ENCODE peak calls at places on chromosomes 13 and 19, in four cellular contexts. One of them, this sample, is unnamed.
A peak's percentile ranks its signal among the peaks of the same experiment; 100 is the strongest.

GRCh38 chr13:29925457-29925856 is 75.0 kb upstream of the UBL3 start:
- DNase-seq in IMR-90: peak; percentile 78
- DNase-seq in A549: peak; percentile 87
- DNase-seq in GM12878: no peak
- DNase-seq in this sample: no peak

GRCh38 chr13:40061466-40062450 is 406.3 kb downstream of the COG6 start:
- DNase-seq in IMR-90: no peak
- DNase-seq in A549: no peak
- DNase-seq in GM12878: no peak
- DNase-seq in this sample: no peak

GRCh38 chr13:31887311-31887710 is 144.3 kb upstream of the FRY start:
- DNase-seq in IMR-90: peak; percentile 55
- DNase-seq in A549: no peak
- DNase-seq in GM12878: no peak
- DNase-seq in this sample: no peak

GRCh38 chr19:2084993-2085720 is 11.0 kb downstream of the MOB3A start:
- DNase-seq in GM12878: peak; percentile 96
- DNase-seq in IMR-90: no peak
- DNase-seq in A549: no peak
- DNase-seq in this sample: no peak

GRCh38 chr19:29524201-29524911 is 1.4 kb upstream of the VSTM2B start:
- DNase-seq in IMR-90: no peak
- DNase-seq in A549: no peak
- DNase-seq in GM12878: no peak
- DNase-seq in this sample: no peak

GRCh38 chr13:76887070-76887563 is 912 bp upstream of the KCTD12 start:
- DNase-seq in IMR-90: no peak
- DNase-seq in A549: no peak
- DNase-seq in GM12878: no peak
- DNase-seq in this sample: no peak

GRCh38 chr19:45824041-45824471 is 8.9 kb upstream of the RSPH6A start:
- DNase-seq in A549: no peak
- DNase-seq in IMR-90: no peak
- DNase-seq in GM12878: no peak
- DNase-seq in this sample: no peak

GRCh38 chr13:112984501-112984900 is 15.5 kb downstream of the MCF2L start:
- DNase-seq in IMR-90: no peak
- DNase-seq in GM12878: no peak
- DNase-seq in A549: no peak
- DNase-seq in this sample: no peak

GRCh38 chr19:50371914-50372475 is 4.3 kb upstream of the NR1H2 start:
- DNase-seq in GM12878: no peak
- DNase-seq in IMR-90: no peak
- DNase-seq in A549: no peak
- DNase-seq in this sample: no peak

GRCh38 chr19:13557756-13558398 is 51.6 kb upstream of the CACNA1A start:
- DNase-seq in IMR-90: no peak
- DNase-seq in GM12878: no peak
- DNase-seq in A549: no peak
- DNase-seq in this sample: no peak

GRCh38 chr19:10899171-10899653 is 27.9 kb downstream of the CARM1 start:
- DNase-seq in A549: no peak
- DNase-seq in IMR-90: no peak
- DNase-seq in GM12878: no peak
- DNase-seq in this sample: no peak

GRCh38 chr13:50911051-50911690 is 1.6 kb downstream of the RNASEH2B start:
- DNase-seq in A549: no peak
- DNase-seq in GM12878: no peak
- DNase-seq in IMR-90: no peak
- DNase-seq in this sample: peak; percentile 26

GRCh38 chr13:73025212-73026012 is 33.4 kb upstream of the KLF5 start:
- DNase-seq in GM12878: no peak
- DNase-seq in IMR-90: peak; percentile 47
- DNase-seq in A549: no peak
- DNase-seq in this sample: no peak

GRCh38 chr13:111370570-111371150 is 50.2 kb downstream of the TEX29 start:
- DNase-seq in GM12878: no peak
- DNase-seq in A549: no peak
- DNase-seq in IMR-90: no peak
- DNase-seq in this sample: no peak

GRCh38 chr19:41527079-41527478 is 48.9 kb upstream of the CEACAM21 start:
- DNase-seq in A549: no peak
- DNase-seq in IMR-90: no peak
- DNase-seq in GM12878: no peak
- DNase-seq in this sample: no peak

GRCh38 chr13:64075543-64076271 is 2660.1 kb upstream of the PCDH20 start:
- DNase-seq in A549: no peak
- DNase-seq in IMR-90: no peak
- DNase-seq in GM12878: no peak
- DNase-seq in this sample: peak; percentile 44

GRCh38 chr13:64074989-64075474 is 2659.4 kb upstream of the PCDH20 start:
- DNase-seq in A549: no peak
- DNase-seq in IMR-90: no peak
- DNase-seq in GM12878: no peak
- DNase-seq in this sample: no peak

GRCh38 chr13:64073203-64073602 is 2657.6 kb upstream of the PCDH20 start:
- DNase-seq in IMR-90: no peak
- DNase-seq in A549: no peak
- DNase-seq in GM12878: no peak
- DNase-seq in this sample: no peak

GRCh38 chr13:64078480-64078936 is 2662.9 kb upstream of the PCDH20 start:
- DNase-seq in IMR-90: no peak
- DNase-seq in A549: no peak
- DNase-seq in GM12878: no peak
- DNase-seq in this sample: no peak

GRCh38 chr13:64078025-64078424 is 2662.4 kb upstream of the PCDH20 start:
- DNase-seq in A549: no peak
- DNase-seq in IMR-90: no peak
- DNase-seq in GM12878: no peak
- DNase-seq in this sample: no peak
- TF ChIP-seq CEBPB in A549: no peak
- TF ChIP-seq CEBPB in IMR-90: no peak
- TF ChIP-seq CEBPB in GM12878: no peak
- TF ChIP-seq CEBPB in this sample: no peak

GRCh38 chr19:31308781-31309180 is 40.5 kb downstream of the TSHZ3 start:
- DNase-seq in GM12878: no peak
- DNase-seq in A549: no peak
- DNase-seq in IMR-90: no peak
- DNase-seq in this sample: no peak
- TF ChIP-seq ELK1 in GM12878: no peak
- TF ChIP-seq ELK1 in A549: no peak
- TF ChIP-seq ELK1 in IMR-90: no peak
- TF ChIP-seq ELK1 in this sample: no peak

GRCh38 chr13:91346848-91347211 is 657 bp upstream of the MIR17HG start:
- DNase-seq in A549: peak; percentile 18
- DNase-seq in GM12878: peak; percentile 25
- DNase-seq in IMR-90: no peak
- DNase-seq in this sample: peak; percentile 86
- TF ChIP-seq CEBPB in A549: no peak
- TF ChIP-seq CEBPB in GM12878: no peak
- TF ChIP-seq CEBPB in IMR-90: no peak
- TF ChIP-seq CEBPB in this sample: no peak

GRCh38 chr19:19446655-19447437 is 41.4 kb downstream of the GATAD2A start:
- DNase-seq in A549: no peak
- DNase-seq in GM12878: no peak
- DNase-seq in IMR-90: no peak
- DNase-seq in this sample: no peak

GRCh38 chr19:19445288-19445687 is 39.8 kb downstream of the GATAD2A start:
- DNase-seq in A549: no peak
- DNase-seq in GM12878: no peak
- DNase-seq in IMR-90: no peak
- DNase-seq in this sample: no peak

GRCh38 chr19:19445911-19446361 is 40.5 kb downstream of the GATAD2A start:
- DNase-seq in IMR-90: peak; percentile 40
- DNase-seq in A549: no peak
- DNase-seq in GM12878: no peak
- DNase-seq in this sample: no peak

GRCh38 chr19:19448238-19448544 is 42.7 kb downstream of the GATAD2A start:
- DNase-seq in IMR-90: no peak
- DNase-seq in GM12878: no peak
- DNase-seq in A549: no peak
- DNase-seq in this sample: no peak

DNA sequence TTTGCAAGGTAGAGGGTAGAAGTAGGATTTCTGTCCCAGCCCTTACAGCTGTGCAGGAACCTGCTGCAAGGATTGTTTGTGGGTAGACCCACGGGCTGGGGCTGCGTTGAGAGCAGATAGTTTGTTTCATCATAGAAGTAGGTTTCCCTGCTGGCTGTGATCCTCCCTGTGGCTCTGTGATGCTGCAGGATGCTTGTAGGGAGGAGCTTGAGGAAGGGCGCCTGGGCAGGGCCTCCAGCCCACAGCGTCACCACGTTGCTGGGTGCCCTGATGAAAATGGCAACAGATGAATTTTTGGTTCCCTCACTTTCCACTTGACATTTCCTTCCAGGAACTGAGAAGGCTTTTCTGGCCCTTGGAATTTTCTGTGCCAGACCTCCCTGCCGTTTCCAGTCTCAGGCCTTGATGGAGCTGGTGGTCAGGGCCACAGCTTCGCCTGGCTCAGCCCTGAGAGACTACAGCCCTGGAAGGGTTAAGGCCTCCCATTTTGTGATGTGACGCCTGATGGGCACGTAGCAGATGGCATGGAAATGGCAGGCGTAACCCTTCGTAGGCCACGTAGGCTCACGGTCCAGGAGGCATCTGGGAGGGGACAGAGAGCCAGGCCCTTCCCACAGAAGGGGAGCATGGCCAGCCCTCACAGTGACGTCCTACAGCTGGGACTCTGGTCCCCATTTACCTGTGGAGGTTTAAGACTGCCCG is 42.2 kb downstream of the GATAD2A start:
- DNase-seq in A549: no peak
- DNase-seq in IMR-90: peak; percentile 28
- DNase-seq in GM12878: no peak
- DNase-seq in this sample: no peak
- TF ChIP-seq ELK1 in A549: no peak
- TF ChIP-seq ELK1 in IMR-90: no peak
- TF ChIP-seq ELK1 in GM12878: no peak
- TF ChIP-seq ELK1 in this sample: no peak

This sample was measured in K562.